ENCODE peak calls at places on chromosomes 12 and 14, in nine cellular contexts. G is PC-3; Q is effector memory CD4-positive, alpha-beta T cell; C is right cardiac atrium; E is heart left ventricle; R is BE2C; M is OCI-LY7; I is prostate gland; B is A549. F is an unnamed sample. For H3K4me1, the result is how much of the 10 kb centered on the place peaks cover.

GRCh38 chr12:109713187-109713984 is at the start of gene FAM222A:
- DNase-seq in C (peak), E (peak), M (peak), G (peak), B (peak), I (peak), Q (peak), R (peak), F (peak)

GRCh38 chr14:28773176-28773575 is 6.6 kb downstream of the FOXG1 start:
- DNase-seq in M (no peak), C (no peak), R (no peak), G (no peak), Q (no peak), E (no peak), B (no peak), I (no peak), F (no peak)

GRCh38 chr14:103725739-103726395 is 10.3 kb downstream of the ZFYVE21 start:
- DNase-seq in Q (no peak), I (no peak), E (no peak), C (peak), B (no peak), M (no peak), R (no peak), G (no peak), F (no peak)

GRCh38 chr12:92927436-92928116 is 1.5 kb downstream of the EEA1 start:
- DNase-seq in C (no peak), E (no peak), B (peak), M (peak), G (peak), I (no peak), Q (no peak), R (no peak), F (no peak)

GRCh38 chr14:69493791-69494190 is 9.3 kb downstream of the PLEKHD1 start:
- DNase-seq in G (no peak), C (no peak), R (no peak), M (no peak), I (no peak), E (no peak), Q (no peak), B (no peak), F (no peak)

GRCh38 chr14:32567543-32568384 is 238.7 kb downstream of the AKAP6 start:
- DNase-seq in B (no peak), C (no peak), R (no peak), E (no peak), M (no peak), I (no peak), G (peak), Q (no peak), F (no peak)

GRCh38 chr12:89671469-89671868 is 37.2 kb downstream of the ATP2B1 start:
- DNase-seq in I (no peak), G (no peak), R (no peak), C (no peak), B (no peak), M (no peak), E (no peak), Q (no peak), F (no peak)

GRCh38 chr12:102562836-102563425 is 82.6 kb upstream of the IGF1 start:
- DNase-seq in C (no peak), G (no peak), B (no peak), E (no peak), M (no peak), Q (no peak), I (no peak), R (no peak), F (no peak)

GRCh38 chr12:14260011-14260993 is 105.2 kb upstream of the ATF7IP start:
- DNase-seq in B (no peak), I (peak), G (peak), R (no peak), Q (no peak), C (peak), E (peak), M (no peak), F (peak)

GRCh38 chr14:22664261-22664660 is 20.1 kb upstream of the OR6J1 start:
- DNase-seq in Q (no peak), B (no peak), E (no peak), R (no peak), G (no peak), C (no peak), M (no peak), I (no peak), F (no peak)

GRCh38 chr14:80587096-80587724 is 354.3 kb downstream of the CEP128 start:
- DNase-seq in G (peak), I (no peak), C (no peak), E (no peak), B (no peak), Q (no peak), R (no peak), M (peak), F (peak)

DNA sequence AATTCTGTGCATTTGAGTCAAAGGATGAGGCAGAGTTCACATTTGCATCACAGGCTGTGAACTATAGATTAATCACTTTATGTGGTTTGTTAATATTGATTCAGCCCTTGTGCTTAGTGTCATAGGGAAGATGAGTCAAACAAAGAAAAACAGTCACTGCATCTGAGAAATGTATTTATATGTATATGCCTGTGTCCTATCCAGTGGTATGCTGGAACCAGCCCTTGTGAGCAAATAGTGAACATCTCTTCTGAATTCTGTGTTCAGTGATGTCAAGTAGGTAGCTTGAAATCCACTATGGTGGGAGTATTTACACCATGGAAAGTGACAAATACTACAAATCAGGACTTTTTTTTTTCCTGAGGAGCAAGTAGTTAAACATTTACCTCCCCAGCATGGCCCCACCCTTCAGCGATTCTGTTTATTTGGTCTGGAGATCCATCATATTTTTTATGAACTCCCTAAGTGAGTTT is 128.5 kb downstream of the HMGA2 start:
- DNase-seq in Q (no peak), I (no peak), R (no peak), E (no peak), G (peak), M (no peak), B (peak), C (no peak), F (no peak)
- H3K4me1 ChIP-seq in Q (under half), I (under half), R (under half), E (under half), G (half or more), M (under half), B (under half), C (under half), F (under half)

GRCh38 chr14:60163741-60164140 is 1.5 kb downstream of the DHRS7 start:
- DNase-seq in R (no peak), G (no peak), B (no peak), Q (no peak), C (no peak), E (no peak), I (no peak), M (no peak), F (no peak)

GRCh38 chr14:60160422-60160821 is 4.8 kb downstream of the DHRS7 start:
- DNase-seq in M (no peak), E (no peak), Q (no peak), B (no peak), C (peak), G (no peak), I (no peak), R (no peak), F (no peak)

GRCh38 chr14:60164404-60164716 is 838 bp downstream of the DHRS7 start:
- DNase-seq in Q (no peak), C (no peak), I (no peak), R (no peak), M (no peak), E (no peak), B (peak), G (no peak), F (no peak)

GRCh38 chr14:60164717-60165546 is at the start of gene DHRS7:
- DNase-seq in E (peak), C (peak), G (peak), R (peak), I (peak), Q (peak), M (peak), B (peak), F (peak)

DNA sequence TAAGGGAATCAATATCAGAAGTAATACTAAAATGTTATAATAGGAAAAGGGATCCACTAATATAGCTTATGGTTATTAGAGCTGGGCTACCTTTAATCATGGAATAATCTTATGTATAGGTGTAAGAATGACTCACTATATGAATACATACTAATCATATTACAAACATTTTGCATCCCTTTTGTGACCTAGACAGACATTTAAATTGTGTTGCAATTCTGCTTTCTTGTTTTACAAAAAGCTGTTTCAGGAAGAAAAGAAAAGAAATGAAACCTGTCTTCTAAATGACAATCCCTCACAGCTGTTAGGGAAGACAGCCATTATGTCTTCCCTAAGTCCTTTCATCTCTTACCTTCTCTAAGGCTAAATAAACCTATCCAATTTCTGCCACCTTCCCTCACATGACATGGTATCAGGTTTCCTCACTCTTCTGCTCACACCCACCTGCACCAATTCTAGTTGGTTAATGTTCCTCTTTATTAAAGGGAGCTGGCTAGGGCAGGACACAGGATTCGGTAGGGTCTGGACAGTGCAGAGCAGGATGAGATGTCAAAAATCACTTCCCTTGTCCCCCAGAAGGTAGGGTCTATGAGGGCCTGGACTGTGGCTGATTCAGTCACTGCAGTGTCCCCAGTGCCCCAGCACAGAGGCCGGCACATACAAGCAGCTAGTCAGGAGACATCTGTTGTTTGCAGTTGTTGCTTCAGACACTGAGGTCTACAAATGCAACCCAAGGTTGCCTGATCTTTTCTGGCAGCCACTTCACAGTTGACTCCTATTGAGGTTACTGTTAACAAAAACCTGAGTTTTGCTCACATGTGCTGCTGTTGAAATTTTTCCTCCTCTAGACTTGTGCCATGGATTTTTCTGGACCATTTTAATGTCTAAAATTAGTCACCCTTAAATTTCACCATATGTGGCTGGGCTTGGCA is 3.8 kb downstream of the DHRS7 start:
- DNase-seq in Q (no peak), C (no peak), B (no peak), E (no peak), I (peak), M (peak), R (no peak), G (peak), F (no peak)
- H3K4me1 ChIP-seq in Q (under half), C (under half), B (under half), E (under half), I (under half), M (under half), R (under half), G (under half), F (under half)

GRCh38 chr14:52064174-52064573 is 4.7 kb downstream of the NID2 start:
- DNase-seq in B (no peak), M (no peak), G (no peak), Q (no peak), E (no peak), R (no peak), I (no peak), C (no peak), F (no peak)

GRCh38 chr14:52060080-52060479 is 8.8 kb downstream of the NID2 start:
- DNase-seq in M (no peak), G (no peak), I (no peak), C (peak), Q (no peak), E (no peak), R (no peak), B (no peak), F (peak)

GRCh38 chr14:52061380-52061779 is 7.5 kb downstream of the NID2 start:
- DNase-seq in Q (no peak), B (no peak), R (no peak), G (no peak), I (no peak), E (no peak), C (peak), M (no peak), F (no peak)

GRCh38 chr14:52061890-52062289 is 7.0 kb downstream of the NID2 start:
- DNase-seq in I (no peak), B (no peak), R (no peak), M (no peak), Q (no peak), C (no peak), G (no peak), E (no peak), F (no peak)

DNA sequence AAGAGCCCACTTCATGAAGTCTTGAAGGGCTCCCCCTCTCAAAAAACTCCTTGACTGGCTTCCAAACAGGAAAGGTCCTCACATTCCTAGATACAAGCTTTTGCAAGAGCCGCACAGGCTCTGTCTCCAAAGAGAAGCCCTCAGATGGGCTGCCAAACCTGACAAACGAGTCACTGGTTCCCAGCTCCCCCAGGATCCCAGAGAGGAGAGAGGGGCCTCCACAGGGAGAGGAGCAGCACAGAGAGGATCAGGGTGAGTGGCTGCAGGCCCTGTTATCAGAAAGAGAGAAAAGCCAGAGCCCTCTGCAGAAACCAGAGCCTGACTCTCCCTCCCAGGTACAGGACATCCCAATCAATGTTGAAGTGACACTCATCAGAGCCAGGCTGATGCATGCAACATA is 5.8 kb downstream of the NID2 start:
- DNase-seq in R (peak), M (no peak), Q (no peak), I (no peak), E (no peak), G (no peak), C (peak), B (no peak), F (no peak)
- H3K4me1 ChIP-seq in R (under half), M (under half), Q (under half), I (under half), E (half or more), G (under half), C (under half), B (under half), F (under half)

DNA sequence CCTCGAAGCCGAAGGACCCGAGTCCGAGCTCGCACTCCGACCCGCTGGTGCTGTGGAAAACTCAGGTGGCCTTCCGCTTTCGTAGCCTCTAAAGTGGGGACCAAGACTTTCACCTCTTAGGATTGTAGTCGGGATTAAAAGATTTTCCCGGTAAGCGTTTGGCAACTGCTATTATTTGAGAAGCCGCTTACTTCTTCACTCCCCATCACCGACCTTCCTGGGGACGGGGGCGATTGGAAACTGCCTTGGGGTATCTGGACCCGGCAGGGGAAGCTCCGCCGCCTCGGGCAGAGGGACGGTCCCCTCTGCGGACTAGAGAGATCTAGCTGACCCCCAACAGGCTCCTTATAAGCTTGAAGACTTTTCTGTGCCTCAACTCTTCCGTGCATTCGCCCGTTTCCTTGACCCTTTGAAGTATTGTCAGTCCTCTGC is 656 bp downstream of the TRAFD1 start:
- DNase-seq in E (peak), G (no peak), C (no peak), B (no peak), M (no peak), Q (no peak), R (no peak), I (no peak), F (no peak)
- H3K4me1 ChIP-seq in E (under half), G (under half), C (under half), B (half or more), M (under half), Q (under half), R (under half), I (under half), F (under half)